ENCODE peak calls at places on chromosomes 1 and 21, in four cellular contexts. P is IMR-90, A is astrocyte of the spinal cord, Z is stomach. X is an unnamed sample.

GRCh38 chr1:156337888-156338179 is 258 bp downstream of the CCT3 start:
- DNase-seq in P (no peak), A (no peak), Z (no peak), X (no peak)

GRCh38 chr1:237570530-237570929 is 320.2 kb downstream of the ZP4 start:
- DNase-seq in P (no peak), A (no peak), Z (no peak), X (no peak)

GRCh38 chr1:115135681-115136080 is 46.4 kb upstream of the TSPAN2 start:
- DNase-seq in P (peak), A (peak), Z (no peak), X (no peak)

GRCh38 chr21:25822981-25823380 is 88.2 kb downstream of the GABPA start:
- DNase-seq in P (no peak), A (no peak), Z (no peak), X (no peak)

GRCh38 chr1:226457307-226457712 is 49.4 kb upstream of the PARP1 start:
- DNase-seq in P (no peak), A (no peak), Z (no peak), X (no peak)

GRCh38 chr21:33244082-33244780 is 14.5 kb downstream of the IFNAR2 start:
- DNase-seq in P (no peak), A (no peak), Z (no peak), X (no peak)

GRCh38 chr1:207035877-207036558 is 3.5 kb upstream of the C1orf116 start:
- DNase-seq in P (no peak), A (no peak), Z (no peak), X (no peak)

GRCh38 chr1:220881918-220882891 is 3.0 kb downstream of the HLX start:
- DNase-seq in P (peak), A (peak), Z (no peak), X (no peak)

GRCh38 chr1:159339517-159339916 is 37.4 kb downstream of the FCER1A start:
- DNase-seq in P (no peak), A (peak), Z (no peak), X (no peak)

GRCh38 chr1:248688527-248689298 is 13.9 kb downstream of the OR14I1 start:
- DNase-seq in P (no peak), A (no peak), Z (no peak), X (no peak)

GRCh38 chr1:92476071-92476607 is 10.6 kb downstream of the GFI1 start:
- DNase-seq in P (no peak), A (no peak), Z (no peak), X (no peak)

GRCh38 chr21:39048574-39048973 is 134.7 kb downstream of the PSMG1 start:
- DNase-seq in P (peak), A (peak), Z (no peak), X (no peak)

GRCh38 chr1:43530483-43531452 is at the start of gene PTPRF:
- DNase-seq in P (peak), A (no peak), Z (peak), X (peak)

GRCh38 chr1:229947968-229948367 is 119.1 kb upstream of the GALNT2 start:
- DNase-seq in P (no peak), A (peak), Z (no peak), X (no peak)

GRCh38 chr21:29080454-29080930 is 7.0 kb upstream of the CCT8 start:
- DNase-seq in P (peak), A (no peak), Z (no peak), X (no peak)

GRCh38 chr1:36398370-36398977 is 766 bp upstream of the LSM10 start:
- DNase-seq in P (no peak), A (no peak), Z (no peak), X (no peak)

GRCh38 chr1:54499097-54500029 is 48.7 kb upstream of the ACOT11 start:
- DNase-seq in P (peak), A (peak), Z (no peak), X (no peak)

GRCh38 chr21:29181799-29182470 is 51.5 kb downstream of the MAP3K7CL start:
- DNase-seq in P (peak), A (peak), Z (no peak), X (no peak)

GRCh38 chr1:213947200-213947775 is 40.5 kb upstream of the PROX1 start:
- DNase-seq in P (no peak), A (no peak), Z (peak), X (no peak)

GRCh38 chr21:17523007-17523451 is 10.2 kb downstream of the CXADR start:
- DNase-seq in P (no peak), A (no peak), Z (no peak), X (no peak)

GRCh38 chr1:156379420-156380165 is 10.6 kb downstream of the RHBG start:
- DNase-seq in P (peak), A (no peak), Z (no peak), X (no peak)

GRCh38 chr1:210816136-210816535 is 317.8 kb downstream of the KCNH1 start:
- DNase-seq in P (no peak), A (no peak), Z (no peak), X (no peak)

GRCh38 chr1:113453771-113454083 is 63.4 kb downstream of the MAGI3 start:
- DNase-seq in P (peak), A (no peak), Z (no peak), X (no peak)

GRCh38 chr1:21670059-21670881 is 1.1 kb upstream of the RAP1GAP start:
- DNase-seq in P (no peak), A (no peak), Z (no peak), X (no peak)

GRCh38 chr1:172969611-172970010 is 81.1 kb downstream of the TNFSF18 start:
- DNase-seq in P (peak), A (peak), Z (no peak), X (no peak)

GRCh38 chr1:100597784-100598183 is 59.8 kb downstream of the GPR88 start:
- DNase-seq in P (peak), A (no peak), Z (no peak), X (no peak)

GRCh38 chr1:214418380-214418779 is 133.0 kb downstream of the PTPN14 start:
- DNase-seq in P (no peak), A (no peak), Z (no peak), X (no peak)

GRCh38 chr1:1858382-1859086 is 32.4 kb downstream of the GNB1 start:
- DNase-seq in P (peak), A (peak), Z (peak), X (peak)

GRCh38 chr1:167666416-167666815 is 36.4 kb downstream of the RCSD1 start:
- DNase-seq in P (peak), A (peak), Z (no peak), X (no peak)

GRCh38 chr1:2482588-2482987 is 6.5 kb downstream of the PLCH2 start:
- DNase-seq in P (no peak), A (no peak), Z (no peak), X (no peak)

GRCh38 chr1:220045356-220046051 is 801 bp downstream of the EPRS1 start:
- DNase-seq in P (no peak), A (peak), Z (no peak), X (no peak)

GRCh38 chr1:89262643-89263042 is 10.0 kb downstream of the GBP5 start:
- DNase-seq in P (peak), A (peak), Z (no peak), X (no peak)

GRCh38 chr1:27603320-27603961 is 503 bp downstream of the AHDC1 start:
- DNase-seq in P (no peak), A (no peak), Z (peak), X (no peak)

GRCh38 chr1:60678802-60679201 is 403.6 kb upstream of the NFIA start:
- DNase-seq in P (no peak), A (no peak), Z (no peak), X (no peak)

GRCh38 chr1:18360251-18360650 is 120.5 kb upstream of the KLHDC7A start:
- DNase-seq in P (no peak), A (no peak), Z (no peak), X (no peak)

DNA sequence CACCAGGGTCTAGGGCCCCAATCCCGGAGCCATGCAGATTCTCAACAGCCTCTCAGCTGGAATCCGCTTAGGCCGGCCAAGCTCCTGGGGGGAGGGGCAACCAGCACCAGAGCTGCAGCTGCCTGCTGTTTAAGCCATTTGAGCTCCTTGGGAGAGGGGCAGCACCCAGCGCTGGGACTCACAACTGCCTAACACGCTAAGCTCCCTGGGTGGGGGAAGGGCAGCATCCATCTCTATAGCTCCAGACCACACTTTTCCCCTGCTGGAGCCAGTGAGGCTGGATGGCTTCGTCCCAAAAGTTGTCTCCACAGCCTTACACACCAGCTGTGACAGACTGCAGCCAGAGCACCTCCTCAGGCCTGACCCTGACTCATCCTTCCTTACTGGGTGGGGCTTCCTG is 6.9 kb upstream of the PTGFR start:
- DNase-seq in P (peak), A (no peak), Z (no peak), X (no peak)
- TF ChIP-seq CTCF in P (no peak), A (no peak), Z (no peak), X (no peak)

GRCh38 chr1:228015276-228016180 is 8.7 kb downstream of the WNT3A start:
- DNase-seq in P (peak), A (no peak), Z (no peak), X (no peak)

GRCh38 chr1:228014235-228014930 is 7.6 kb downstream of the WNT3A start:
- DNase-seq in P (peak), A (peak), Z (no peak), X (peak)

GRCh38 chr1:228011721-228012311 is 5.0 kb downstream of the WNT3A start:
- DNase-seq in P (no peak), A (no peak), Z (peak), X (no peak)

GRCh38 chr1:228012555-228012954 is 5.8 kb downstream of the WNT3A start:
- DNase-seq in P (no peak), A (no peak), Z (no peak), X (no peak)

DNA sequence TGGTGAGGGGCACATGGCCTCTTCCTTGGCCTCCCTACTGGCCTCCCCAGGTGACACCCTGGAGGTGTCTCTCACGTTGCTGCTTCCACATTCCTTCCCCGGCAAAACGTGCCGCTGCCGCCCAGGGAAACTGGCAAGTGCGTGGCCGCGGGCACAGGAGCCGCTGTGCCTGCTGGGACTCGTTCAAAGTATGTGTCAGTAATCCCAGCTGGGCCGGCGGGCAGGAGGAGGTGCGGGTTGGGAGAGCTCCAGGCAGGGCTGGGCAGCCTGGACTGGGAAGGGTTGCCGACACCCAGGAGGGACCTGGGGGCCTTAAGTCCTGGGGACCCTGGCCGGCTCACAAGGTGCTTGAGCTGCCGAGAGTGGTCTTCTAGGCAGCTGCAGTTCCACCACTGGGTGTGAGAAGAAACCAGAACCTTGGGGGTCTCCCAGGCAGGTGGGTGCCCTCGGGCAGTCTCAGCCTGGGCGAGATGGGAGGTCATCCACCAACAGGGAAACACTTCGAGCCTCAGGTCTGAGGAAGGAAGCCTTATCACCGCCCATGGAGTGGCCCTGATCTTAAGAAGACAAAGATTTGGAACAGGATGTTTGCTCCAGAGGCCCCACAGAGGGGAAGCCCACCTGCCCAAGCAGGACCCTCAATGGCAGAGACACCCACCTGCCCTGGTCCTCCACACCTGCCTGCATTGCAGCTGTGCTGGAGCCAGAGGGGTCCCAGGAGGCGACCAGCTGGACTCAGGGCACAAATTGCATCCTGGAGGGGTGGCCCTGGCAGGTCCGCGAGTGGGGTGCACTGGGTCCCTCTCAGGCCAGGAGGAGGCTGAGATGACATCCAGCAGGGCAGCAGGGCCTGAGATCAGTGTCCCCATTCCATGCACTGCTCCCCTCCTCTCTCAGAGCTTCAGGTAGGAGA is 6.8 kb downstream of the WNT3A start:
- DNase-seq in P (no peak), A (no peak), Z (peak), X (peak)
- TF ChIP-seq CTCF in P (no peak), A (no peak), Z (no peak), X (no peak)

GRCh38 chr1:147669475-147670318 is 627 bp downstream of the ACP6 start:
- DNase-seq in P (peak), A (peak), Z (peak), X (peak)
- TF ChIP-seq CTCF in P (no peak), A (no peak), Z (no peak), X (no peak)

GRCh38 chr1:204319027-204319426 is 40.7 kb downstream of the PLEKHA6 start:
- DNase-seq in P (peak), A (no peak), Z (no peak), X (no peak)

GRCh38 chr1:204319462-204319861 is 40.3 kb downstream of the PLEKHA6 start:
- DNase-seq in P (peak), A (peak), Z (peak), X (no peak)

GRCh38 chr1:204321665-204322064 is 38.1 kb downstream of the PLEKHA6 start:
- DNase-seq in P (peak), A (peak), Z (no peak), X (no peak)

GRCh38 chr1:204321051-204321450 is 38.7 kb downstream of the PLEKHA6 start:
- DNase-seq in P (no peak), A (no peak), Z (no peak), X (no peak)

GRCh38 chr1:204320413-204320812 is 39.3 kb downstream of the PLEKHA6 start:
- DNase-seq in P (peak), A (peak), Z (no peak), X (no peak)
- TF ChIP-seq CTCF in P (no peak), A (no peak), Z (no peak), X (no peak)

GRCh38 chr1:47569681-47570470 is 132.0 kb downstream of the FOXD2 start:
- DNase-seq in P (peak), A (peak), Z (peak), X (peak)
- TF ChIP-seq CTCF in P (peak), A (peak), Z (peak), X (no peak)

DNA sequence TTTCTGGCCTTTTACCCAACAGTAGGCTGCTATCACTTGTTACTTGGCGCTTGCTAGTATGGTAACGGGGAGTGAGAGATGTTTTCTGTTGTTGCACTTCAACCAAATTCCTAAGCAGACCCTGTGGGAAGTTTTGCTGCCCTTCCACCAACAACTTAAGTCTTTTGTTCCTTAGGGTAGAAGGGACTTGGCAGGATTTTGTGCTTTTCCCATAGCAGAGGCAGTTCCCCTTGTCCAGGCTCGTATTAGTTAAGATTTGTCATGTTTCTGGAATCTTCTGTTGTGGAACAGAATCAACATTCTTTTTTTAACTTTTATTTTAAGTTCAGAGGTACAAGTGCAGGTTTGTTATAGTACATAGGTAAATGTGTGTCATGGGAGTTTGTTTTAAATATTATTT is 73.2 kb upstream of the SGIP1 start:
- DNase-seq in P (no peak), A (no peak), Z (no peak), X (no peak)
- TF ChIP-seq CTCF in P (no peak), A (no peak), Z (no peak), X (no peak)

GRCh38 chr1:51576085-51576444 is 40.8 kb upstream of the OSBPL9 start:
- DNase-seq in P (no peak), A (no peak), Z (no peak), X (no peak)

GRCh38 chr1:51574796-51575195 is 42.1 kb upstream of the OSBPL9 start:
- DNase-seq in P (no peak), A (no peak), Z (no peak), X (no peak)

GRCh38 chr1:51575406-51576084 is 41.3 kb upstream of the OSBPL9 start:
- DNase-seq in P (peak), A (peak), Z (no peak), X (no peak)

GRCh38 chr1:51578383-51579109 is 38.3 kb upstream of the OSBPL9 start:
- DNase-seq in P (no peak), A (no peak), Z (no peak), X (no peak)

DNA sequence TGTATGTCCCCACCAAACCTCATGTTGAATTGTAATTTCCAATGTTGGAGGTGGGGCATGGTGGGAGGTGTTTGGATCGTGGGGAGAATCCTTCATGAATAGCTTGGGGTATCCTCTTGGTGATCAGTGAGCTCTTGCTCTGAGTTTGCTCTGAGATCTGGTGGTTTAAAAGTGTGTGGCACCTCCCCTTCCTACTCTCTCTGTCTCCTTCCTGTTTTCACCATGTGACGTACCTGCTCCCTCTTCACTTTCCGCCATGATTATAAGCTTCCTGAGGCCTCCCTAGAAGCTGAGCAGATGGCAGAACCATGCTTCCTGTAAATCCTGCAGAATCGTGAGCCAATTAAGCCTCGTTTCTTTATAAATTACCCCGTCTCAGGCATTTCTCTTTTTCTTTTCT is 40.0 kb upstream of the OSBPL9 start:
- DNase-seq in P (no peak), A (no peak), Z (no peak), X (no peak)
- TF ChIP-seq CTCF in P (no peak), A (no peak), Z (no peak), X (no peak)

GRCh38 chr21:41698071-41698470 is 68.8 kb downstream of the RIPK4 start:
- DNase-seq in P (no peak), A (no peak), Z (no peak), X (no peak)
- TF ChIP-seq CTCF in P (no peak), A (no peak), Z (no peak), X (no peak)

DNA sequence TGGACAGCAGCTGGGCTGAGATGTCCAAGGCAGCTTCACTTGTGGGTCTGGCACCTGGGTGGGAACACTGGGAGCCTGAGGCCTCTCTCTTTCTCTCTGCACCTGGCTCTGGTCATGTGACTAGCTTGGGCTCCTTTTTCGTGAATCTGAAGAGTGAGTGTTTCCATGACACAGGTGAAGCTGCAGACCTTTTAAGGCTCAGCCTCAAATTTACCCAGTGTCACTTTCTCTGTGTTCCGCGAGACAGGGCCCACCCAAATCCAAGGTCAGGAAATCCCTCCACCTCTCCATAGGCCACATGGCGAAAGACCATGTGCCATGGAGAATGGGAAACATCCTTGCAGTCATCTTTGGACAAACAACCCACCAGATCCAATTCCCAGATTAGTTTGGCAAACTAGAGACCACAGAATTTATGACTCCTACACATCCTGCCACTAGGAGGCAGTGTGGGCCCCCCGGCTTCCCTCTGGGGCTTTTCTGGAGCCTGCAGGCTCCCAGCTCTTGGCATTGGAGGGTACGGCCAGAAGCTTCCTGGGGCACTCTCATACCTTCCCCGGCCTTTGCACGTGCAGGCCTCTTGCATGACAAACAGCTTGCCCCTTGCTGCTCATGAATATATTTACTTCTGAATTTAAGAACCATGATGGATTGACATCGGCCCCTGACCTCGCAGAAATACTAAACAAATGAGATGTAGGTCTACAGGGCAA is 180.6 kb downstream of the KAZN start:
- DNase-seq in P (peak), A (no peak), Z (peak), X (no peak)
- TF ChIP-seq CTCF in P (peak), A (peak), Z (peak), X (peak)

DNA sequence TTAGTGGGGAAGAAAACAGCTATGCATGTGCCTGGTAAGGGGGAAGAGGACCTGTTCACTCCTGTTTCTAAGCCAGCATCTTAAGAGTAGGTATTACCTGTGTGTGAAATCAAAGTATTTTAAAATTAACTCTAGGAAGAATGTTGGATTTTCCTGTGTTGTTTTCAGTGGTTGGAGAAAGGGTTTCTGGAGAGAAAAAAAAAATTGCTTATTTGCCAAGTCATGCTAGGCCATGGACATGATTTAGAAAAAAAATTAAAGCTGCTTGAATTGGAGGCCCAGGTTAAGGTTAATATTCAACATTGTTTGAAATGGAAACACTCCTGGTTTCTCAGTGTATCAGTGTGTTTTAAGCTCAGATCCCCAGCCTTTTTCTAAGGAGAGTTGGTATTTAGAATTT is 42.8 kb upstream of the DNAJC6 start:
- DNase-seq in P (no peak), A (no peak), Z (no peak), X (no peak)
- TF ChIP-seq CTCF in P (no peak), A (no peak), Z (no peak), X (no peak)